ENCODE peak calls at places on chromosomes 11 and 22, in five cellular contexts. O is amniotic stem cell; W is NCI-H146; P is naive thymus-derived CD8-positive, alpha-beta T cell; A is DND-41. L is an unnamed sample.
A peak's percentile ranks its signal among the peaks of the same experiment; 100 is the strongest.

GRCh38 chr11:117717485-117718314 is 79.3 kb downstream of the DSCAML1 start:
- DNase-seq in O (no peak), W (peak; percentile 59), A (no peak), P (no peak), L (no peak)

GRCh38 chr22:25702046-25702445 is 39.9 kb upstream of the MYO18B start:
- DNase-seq in W (peak; percentile 4), A (no peak), O (no peak), P (no peak), L (no peak)

GRCh38 chr22:44181033-44181911 is 547 bp downstream of the PARVG start:
- DNase-seq in W (no peak), A (peak; percentile 83), P (peak; percentile 50), O (no peak), L (peak; percentile 57)

GRCh38 chr11:834371-835316 is 1.9 kb downstream of the CD151 start:
- DNase-seq in W (no peak), A (no peak), P (no peak), O (peak; percentile 73), L (no peak)

GRCh38 chr11:5509803-5510202 is at the start of gene UBQLN3:
- DNase-seq in A (no peak), W (no peak), P (no peak), O (no peak), L (no peak)

GRCh38 chr22:25346859-25347751 is 127.7 kb downstream of the CRYBB2 start:
- DNase-seq in P (no peak), A (no peak), O (no peak), W (no peak), L (no peak)

GRCh38 chr22:43118953-43119458 is 8.5 kb downstream of the BIK start:
- DNase-seq in O (no peak), A (no peak), W (no peak), P (no peak), L (no peak)

GRCh38 chr22:41449321-41449720 is 2.7 kb upstream of the TOB2 start:
- DNase-seq in A (no peak), W (no peak), P (no peak), O (no peak), L (no peak)

GRCh38 chr22:29078869-29079207 is 6.0 kb downstream of the KREMEN1 start:
- DNase-seq in P (no peak), O (no peak), W (no peak), A (no peak), L (no peak)

GRCh38 chr22:21642584-21643448 is 714 bp downstream of the SDF2L1 start:
- DNase-seq in W (peak; percentile 45), A (peak; percentile 77), O (peak; percentile 30), P (peak; percentile 41), L (peak; percentile 28)

GRCh38 chr11:93081694-93082093 is 112.2 kb downstream of the MTNR1B start:
- DNase-seq in O (no peak), P (no peak), W (no peak), A (no peak), L (no peak)

GRCh38 chr22:32281092-32281491 is 25.9 kb upstream of the SLC5A4 start:
- DNase-seq in P (no peak), A (no peak), O (no peak), W (no peak), L (no peak)

GRCh38 chr22:23984430-23984829 is 4.5 kb downstream of the GSTT2 start:
- DNase-seq in A (peak; percentile 63), P (peak; percentile 25), W (peak; percentile 15), O (no peak), L (no peak)

GRCh38 chr22:35355744-35356420 is 25.0 kb upstream of the HMOX1 start:
- DNase-seq in W (no peak), A (no peak), O (no peak), P (no peak), L (no peak)

GRCh38 chr11:124745835-124746620 is 6.0 kb downstream of the VSIG2 start:
- DNase-seq in P (no peak), O (no peak), A (no peak), W (peak; percentile 44), L (no peak)

GRCh38 chr22:49209452-49210195 is 618.0 kb downstream of the BRD1 start:
- DNase-seq in A (no peak), P (no peak), W (peak; percentile 78), O (no peak), L (no peak)

GRCh38 chr11:115409116-115409663 is 95.0 kb downstream of the CADM1 start:
- DNase-seq in A (no peak), O (no peak), W (no peak), P (no peak), L (no peak)

GRCh38 chr22:50737728-50738648 is at the start of gene ACR:
- DNase-seq in W (no peak), A (no peak), O (no peak), P (no peak), L (no peak)

GRCh38 chr11:9280655-9281301 is 15.6 kb upstream of the DENND5A start:
- DNase-seq in P (peak; percentile 72), O (no peak), A (peak; percentile 80), W (no peak), L (peak; percentile 57)

GRCh38 chr11:3880724-3881123 is 25.3 kb downstream of the STIM1 start:
- DNase-seq in P (no peak), W (no peak), O (no peak), A (no peak), L (no peak)

GRCh38 chr11:64275031-64275800 is 9.2 kb downstream of the BAD start:
- DNase-seq in W (no peak), A (no peak), O (no peak), P (no peak), L (no peak)

GRCh38 chr11:11081786-11082185 is 223.9 kb upstream of the ZBED5 start:
- DNase-seq in O (no peak), W (no peak), P (no peak), A (no peak), L (no peak)

GRCh38 chr11:118214210-118214914 is 10.4 kb downstream of the JAML start:
- DNase-seq in A (no peak), O (no peak), P (no peak), W (no peak), L (no peak)

GRCh38 chr11:57315491-57315890 is 9.3 kb downstream of the TNKS1BP1 start:
- DNase-seq in O (no peak), A (peak; percentile 56), W (no peak), P (peak; percentile 22), L (no peak)

GRCh38 chr22:30205281-30206115 is 41.1 kb downstream of the LIF start:
- DNase-seq in P (no peak), W (no peak), A (no peak), O (peak; percentile 100), L (no peak)